ENCODE peak calls at places on chromosomes 7 and 10, in nine cellular contexts. C is A549, H is esophagus muscularis mucosa, W is transverse colon, Q is suprapubic skin, G is stomach, U is sigmoid colon, I is upper lobe of left lung, T is K562. B is an unnamed sample.

GRCh38 chr10:111475720-111476119 is 398.9 kb downstream of the ADRA2A start:
- DNase-seq in H (peak), U (no peak), Q (no peak), W (no peak), C (no peak), T (no peak), G (no peak), I (no peak), B (no peak)

GRCh38 chr7:32494946-32495297 is 367 bp upstream of the AVL9 start:
- DNase-seq in Q (no peak), C (no peak), W (no peak), G (no peak), I (no peak), H (no peak), T (no peak), U (no peak), B (no peak)

GRCh38 chr7:77338260-77338659 is 77.9 kb downstream of the GSAP start:
- DNase-seq in T (no peak), G (no peak), I (no peak), C (no peak), U (no peak), W (no peak), Q (no peak), H (no peak), B (no peak)

GRCh38 chr10:118564652-118565051 is 30.8 kb downstream of the PRLHR start:
- DNase-seq in W (no peak), H (no peak), T (no peak), G (no peak), Q (no peak), U (no peak), I (peak), C (peak), B (no peak)

GRCh38 chr10:110993024-110993693 is 73.8 kb downstream of the SHOC2 start:
- DNase-seq in U (no peak), I (no peak), C (no peak), Q (no peak), T (no peak), G (no peak), H (no peak), W (no peak), B (no peak)

GRCh38 chr7:107035446-107035845 is 9.1 kb upstream of the PRKAR2B start:
- DNase-seq in G (no peak), Q (no peak), U (no peak), T (peak), W (no peak), I (no peak), C (peak), H (no peak), B (no peak)

GRCh38 chr7:7478569-7478968 is 57.1 kb downstream of the COL28A1 start:
- DNase-seq in G (no peak), I (peak), Q (no peak), H (no peak), C (no peak), U (no peak), W (no peak), T (no peak), B (no peak)

GRCh38 chr10:14074062-14074884 is 256.5 kb downstream of the FRMD4A start:
- DNase-seq in G (peak), I (no peak), T (no peak), C (peak), H (peak), U (peak), W (peak), Q (peak), B (peak)

GRCh38 chr10:122492006-122492405 is 30.7 kb downstream of the HTRA1 start:
- DNase-seq in I (no peak), W (no peak), C (no peak), Q (no peak), T (no peak), H (no peak), G (no peak), U (no peak), B (no peak)

GRCh38 chr7:81859433-81859832 is 89.6 kb upstream of the HGF start:
- DNase-seq in C (no peak), G (no peak), U (no peak), I (no peak), Q (no peak), T (no peak), H (no peak), W (no peak), B (no peak)

GRCh38 chr10:29120216-29120615 is 168.7 kb upstream of the LYZL1 start:
- DNase-seq in G (no peak), T (no peak), H (no peak), C (peak), Q (no peak), I (no peak), U (no peak), W (no peak), B (no peak)

GRCh38 chr7:148572067-148572522 is 18.5 kb upstream of the C7orf33 start:
- DNase-seq in G (no peak), I (no peak), H (no peak), T (no peak), U (no peak), Q (no peak), C (no peak), W (no peak), B (no peak)

GRCh38 chr7:18467011-18467410 is 28.5 kb upstream of the HDAC9 start:
- DNase-seq in Q (no peak), G (no peak), W (no peak), H (no peak), C (no peak), U (no peak), T (no peak), I (no peak), B (no peak)
- TF ChIP-seq EP300 in Q (no peak), G (no peak), W (no peak), H (no peak), C (no peak), U (no peak), T (no peak), I (no peak), B (no peak)

GRCh38 chr7:93092757-93093370 is 24.9 kb downstream of the SAMD9 start:
- DNase-seq in H (no peak), W (no peak), G (no peak), T (no peak), U (no peak), C (no peak), Q (no peak), I (no peak), B (no peak)
- TF ChIP-seq CTCF in H (no peak), W (peak), G (no peak), T (no peak), U (no peak), C (peak), Q (no peak), I (peak), B (no peak)

GRCh38 chr10:82313401-82313800 is 438.4 kb downstream of the NRG3 start:
- DNase-seq in Q (no peak), T (no peak), C (no peak), H (no peak), W (no peak), G (no peak), U (no peak), I (no peak), B (no peak)

GRCh38 chr10:82310839-82311238 is 435.8 kb downstream of the NRG3 start:
- DNase-seq in H (no peak), I (no peak), C (no peak), Q (no peak), U (no peak), T (no peak), G (no peak), W (no peak), B (no peak)

GRCh38 chr10:82308641-82309040 is 433.6 kb downstream of the NRG3 start:
- DNase-seq in U (no peak), Q (no peak), T (no peak), I (no peak), G (no peak), W (no peak), C (no peak), H (no peak), B (no peak)
- TF ChIP-seq EP300 in U (no peak), Q (no peak), T (no peak), I (no peak), G (no peak), W (no peak), C (no peak), H (no peak), B (no peak)

DNA sequence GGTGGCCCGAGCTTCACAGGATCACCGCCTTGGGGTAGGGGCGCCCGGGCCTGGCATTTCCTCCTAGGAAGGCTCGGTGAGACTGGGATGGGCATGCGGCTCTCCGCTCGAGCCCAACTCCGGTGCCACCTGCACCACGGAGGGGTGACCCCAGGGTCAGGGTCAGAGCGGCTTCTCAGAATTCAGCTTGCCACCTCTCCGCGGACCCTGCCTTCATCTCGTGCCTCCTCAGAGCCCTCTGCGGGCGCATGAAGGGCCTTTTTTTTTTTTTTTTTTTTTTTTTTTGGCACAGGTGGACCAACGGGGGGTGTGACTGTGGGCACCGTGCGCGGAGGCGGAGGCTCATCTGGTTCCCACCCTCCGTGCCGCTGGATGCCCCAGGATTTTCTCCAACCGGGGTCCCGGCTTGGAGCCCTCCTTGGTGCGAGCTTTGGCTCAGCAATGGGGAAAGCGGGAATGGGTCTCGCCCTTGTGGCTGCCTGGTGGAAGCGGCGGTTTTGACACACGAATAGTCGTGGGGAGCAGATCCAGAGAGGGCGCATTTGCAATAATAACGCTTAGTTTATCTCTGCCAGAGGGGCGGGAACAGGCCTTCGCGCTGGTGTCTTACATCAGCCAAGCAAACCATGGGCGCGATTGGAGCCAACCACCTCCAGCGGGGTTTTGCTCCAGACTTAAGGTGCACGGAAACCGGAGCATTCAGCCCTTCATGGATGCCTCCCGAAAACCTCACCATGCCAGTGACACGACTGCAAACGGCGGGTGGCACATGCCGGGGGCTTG is 5.0 kb upstream of the TNRC18 start:
- DNase-seq in T (peak), G (peak), Q (peak), W (peak), I (peak), U (peak), H (peak), C (no peak), B (peak)
- TF ChIP-seq CTCF in T (peak), G (no peak), Q (no peak), W (no peak), I (peak), U (no peak), H (peak), C (no peak), B (no peak)

GRCh38 chr7:26454180-26454579 is 162.5 kb downstream of the SNX10 start:
- DNase-seq in Q (no peak), H (no peak), I (no peak), W (no peak), C (no peak), U (no peak), G (no peak), T (no peak), B (no peak)

GRCh38 chr7:26459794-26460193 is 168.1 kb downstream of the SNX10 start:
- DNase-seq in U (no peak), C (no peak), I (no peak), W (no peak), H (no peak), T (no peak), G (no peak), Q (no peak), B (no peak)

GRCh38 chr7:26458751-26459150 is 167.1 kb downstream of the SNX10 start:
- DNase-seq in T (no peak), C (no peak), H (no peak), Q (no peak), G (no peak), U (no peak), W (no peak), I (no peak), B (no peak)

GRCh38 chr7:26460326-26460725 is 168.7 kb downstream of the SNX10 start:
- DNase-seq in G (no peak), H (no peak), C (no peak), W (no peak), Q (no peak), T (no peak), I (no peak), U (no peak), B (no peak)

GRCh38 chr7:26457702-26458327 is 166.2 kb downstream of the SNX10 start:
- DNase-seq in C (no peak), G (no peak), Q (no peak), I (no peak), T (no peak), H (no peak), U (no peak), W (no peak), B (no peak)
- TF ChIP-seq EP300 in C (no peak), G (no peak), Q (no peak), I (no peak), T (no peak), H (no peak), U (no peak), W (no peak), B (no peak)

DNA sequence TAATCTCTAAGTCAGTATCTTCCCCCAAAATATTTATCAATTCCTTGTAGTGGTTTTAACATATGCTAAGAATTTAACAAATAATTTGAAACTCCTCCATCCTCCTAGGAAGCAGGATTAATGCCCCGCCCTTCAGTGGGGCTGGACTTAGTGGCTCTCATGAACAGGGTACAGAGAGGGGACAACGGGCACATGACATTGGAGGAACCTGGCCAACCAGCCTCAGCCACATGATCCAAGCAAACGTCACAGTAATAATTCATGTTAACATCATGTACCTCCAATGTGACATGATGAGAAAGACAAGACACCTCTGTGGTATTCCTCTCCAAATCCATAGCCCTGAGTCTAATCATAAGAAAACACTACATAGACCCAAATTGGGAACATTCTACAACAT is 50.5 kb downstream of the NUDCD3 start:
- DNase-seq in T (no peak), I (no peak), U (no peak), C (no peak), Q (no peak), G (no peak), W (no peak), H (no peak), B (no peak)
- TF ChIP-seq CTCF in T (no peak), I (no peak), U (no peak), C (no peak), Q (no peak), G (no peak), W (no peak), H (no peak), B (no peak)

GRCh38 chr10:59957975-59958374 is 51.6 kb upstream of the CCDC6 start:
- DNase-seq in Q (no peak), T (no peak), G (no peak), C (no peak), W (no peak), U (no peak), H (peak), I (no peak), B (no peak)

GRCh38 chr10:59962755-59963154 is 56.4 kb upstream of the CCDC6 start:
- DNase-seq in G (no peak), I (no peak), U (no peak), W (no peak), T (no peak), H (no peak), Q (no peak), C (no peak), B (no peak)

GRCh38 chr10:59959619-59960018 is 53.3 kb upstream of the CCDC6 start:
- DNase-seq in I (no peak), T (no peak), C (no peak), U (no peak), W (no peak), G (no peak), Q (no peak), H (peak), B (no peak)

GRCh38 chr10:59958882-59959281 is 52.5 kb upstream of the CCDC6 start:
- DNase-seq in Q (no peak), G (no peak), W (no peak), I (no peak), U (no peak), C (no peak), T (no peak), H (peak), B (no peak)

GRCh38 chr10:59960751-59961150 is 54.4 kb upstream of the CCDC6 start:
- DNase-seq in Q (no peak), H (no peak), T (no peak), W (no peak), I (no peak), C (no peak), G (no peak), U (no peak), B (no peak)
- TF ChIP-seq EP300 in Q (no peak), H (no peak), T (no peak), W (no peak), I (no peak), C (no peak), G (no peak), U (no peak), B (no peak)

GRCh38 chr7:92678291-92678920 is 88.2 kb upstream of the FAM133B start:
- DNase-seq in G (no peak), C (no peak), W (no peak), Q (no peak), U (no peak), H (no peak), T (no peak), I (no peak), B (no peak)

GRCh38 chr7:92682767-92683539 is 92.8 kb upstream of the FAM133B start:
- DNase-seq in G (no peak), W (no peak), C (no peak), U (no peak), T (no peak), I (no peak), Q (no peak), H (no peak), B (no peak)

GRCh38 chr7:92681633-92682032 is 91.4 kb upstream of the FAM133B start:
- DNase-seq in I (no peak), T (no peak), G (no peak), Q (no peak), W (no peak), U (no peak), H (no peak), C (no peak), B (no peak)

GRCh38 chr7:92682324-92682723 is 92.1 kb upstream of the FAM133B start:
- DNase-seq in Q (no peak), U (no peak), C (no peak), W (peak), I (no peak), H (no peak), T (no peak), G (no peak), B (no peak)

GRCh38 chr7:92680458-92680857 is 90.3 kb upstream of the FAM133B start:
- DNase-seq in U (no peak), I (no peak), T (no peak), C (no peak), H (no peak), Q (no peak), G (no peak), W (no peak), B (no peak)
- TF ChIP-seq CTCF in U (no peak), I (no peak), T (no peak), C (no peak), H (no peak), Q (no peak), G (no peak), W (no peak), B (no peak)